ENCODE peak calls at places on chromosomes 12 and 14, in four cellular contexts. One of them, this sample, is unnamed.

GRCh38 chr14:54794148-54794547 is 108.5 kb downstream of the GCH1 start:
- DNase-seq in K562: no peak
- DNase-seq in GM12878: no peak
- DNase-seq in H1: no peak
- DNase-seq in this sample: no peak

GRCh38 chr12:53066594-53066978 is 12.6 kb downstream of the SPRYD3 start:
- DNase-seq in K562: no peak
- DNase-seq in H1: no peak
- DNase-seq in GM12878: no peak
- DNase-seq in this sample: no peak

GRCh38 chr14:59305231-59305630 is 116.8 kb downstream of the DAAM1 start:
- DNase-seq in GM12878: no peak
- DNase-seq in K562: no peak
- DNase-seq in H1: no peak
- DNase-seq in this sample: no peak

GRCh38 chr12:132229926-132230325 is 85.7 kb downstream of the NOC4L start:
- DNase-seq in K562: no peak
- DNase-seq in GM12878: no peak
- DNase-seq in H1: no peak
- DNase-seq in this sample: no peak

GRCh38 chr12:89731614-89732013 is 23.0 kb upstream of the ATP2B1 start:
- DNase-seq in K562: no peak
- DNase-seq in H1: no peak
- DNase-seq in GM12878: no peak
- DNase-seq in this sample: no peak

GRCh38 chr12:67647251-67647546 is 1.3 kb upstream of the DYRK2 start:
- DNase-seq in K562: no peak
- DNase-seq in H1: no peak
- DNase-seq in GM12878: no peak
- DNase-seq in this sample: no peak

GRCh38 chr14:24789277-24789832 is 155.4 kb upstream of the GZMB start:
- DNase-seq in K562: no peak
- DNase-seq in GM12878: no peak
- DNase-seq in H1: no peak
- DNase-seq in this sample: no peak

GRCh38 chr12:122094735-122095561 is 16.4 kb downstream of the MLXIP start:
- DNase-seq in GM12878: no peak
- DNase-seq in H1: no peak
- DNase-seq in K562: no peak
- DNase-seq in this sample: no peak

GRCh38 chr14:37232907-37233481 is 35.3 kb downstream of the MIPOL1 start:
- DNase-seq in GM12878: no peak
- DNase-seq in K562: peak; percentile 30
- DNase-seq in H1: no peak
- DNase-seq in this sample: no peak

GRCh38 chr14:52124791-52125661 is 56.2 kb upstream of the NID2 start:
- DNase-seq in GM12878: no peak
- DNase-seq in H1: peak; percentile 19
- DNase-seq in K562: no peak
- DNase-seq in this sample: no peak

GRCh38 chr14:103110681-103111296 is 12.5 kb upstream of the TNFAIP2 start:
- DNase-seq in K562: no peak
- DNase-seq in H1: no peak
- DNase-seq in GM12878: no peak
- DNase-seq in this sample: no peak

GRCh38 chr12:6272300-6273208 is 37.9 kb upstream of the PLEKHG6 start:
- DNase-seq in H1: no peak
- DNase-seq in K562: no peak
- DNase-seq in GM12878: no peak
- DNase-seq in this sample: peak; percentile 91

GRCh38 chr12:1864456-1864855 is 44.1 kb downstream of the LRTM2 start:
- DNase-seq in GM12878: no peak
- DNase-seq in K562: no peak
- DNase-seq in H1: no peak
- DNase-seq in this sample: no peak

GRCh38 chr14:95189400-95190162 is 32.3 kb upstream of the DICER1 start:
- DNase-seq in K562: no peak
- DNase-seq in GM12878: no peak
- DNase-seq in H1: no peak
- DNase-seq in this sample: no peak

GRCh38 chr14:101470266-101470665 is 91.0 kb upstream of the DIO3 start:
- DNase-seq in K562: no peak
- DNase-seq in GM12878: no peak
- DNase-seq in H1: no peak
- DNase-seq in this sample: no peak

GRCh38 chr12:115944851-115945496 is 332.5 kb downstream of the MED13L start:
- DNase-seq in K562: no peak
- DNase-seq in H1: no peak
- DNase-seq in GM12878: no peak
- DNase-seq in this sample: peak; percentile 33

GRCh38 chr14:100823488-100823887 is 2.4 kb upstream of the MEG3 start:
- DNase-seq in GM12878: no peak
- DNase-seq in H1: no peak
- DNase-seq in K562: no peak
- DNase-seq in this sample: no peak

GRCh38 chr12:6828671-6829531 is 694 bp downstream of the P3H3 start:
- DNase-seq in GM12878: no peak
- DNase-seq in H1: no peak
- DNase-seq in K562: peak; percentile 51
- DNase-seq in this sample: no peak

GRCh38 chr14:100304825-100305445 is 1.3 kb downstream of the SLC25A29 start:
- DNase-seq in H1: no peak
- DNase-seq in K562: peak; percentile 60
- DNase-seq in GM12878: no peak
- DNase-seq in this sample: no peak

GRCh38 chr14:39467889-39468524 is 35.8 kb upstream of the FBXO33 start:
- DNase-seq in GM12878: no peak
- DNase-seq in K562: no peak
- DNase-seq in H1: peak; percentile 33
- DNase-seq in this sample: no peak

GRCh38 chr12:29168000-29168399 is 18.9 kb downstream of the FAR2 start:
- DNase-seq in GM12878: no peak
- DNase-seq in K562: no peak
- DNase-seq in H1: no peak
- DNase-seq in this sample: no peak

GRCh38 chr12:29164477-29165163 is 15.5 kb downstream of the FAR2 start:
- DNase-seq in H1: no peak
- DNase-seq in GM12878: peak; percentile 55
- DNase-seq in K562: peak; percentile 44
- DNase-seq in this sample: no peak

GRCh38 chr12:29163146-29163545 is 14.1 kb downstream of the FAR2 start:
- DNase-seq in H1: no peak
- DNase-seq in GM12878: no peak
- DNase-seq in K562: no peak
- DNase-seq in this sample: no peak

GRCh38 chr12:29171421-29172258 is 22.6 kb downstream of the FAR2 start:
- DNase-seq in K562: no peak
- DNase-seq in GM12878: no peak
- DNase-seq in H1: no peak
- DNase-seq in this sample: no peak

GRCh38 chr12:29167410-29167809 is 18.3 kb downstream of the FAR2 start:
- DNase-seq in GM12878: no peak
- DNase-seq in H1: no peak
- DNase-seq in K562: no peak
- DNase-seq in this sample: no peak
- TF ChIP-seq POLR2AphosphoS5 in GM12878: no peak
- TF ChIP-seq POLR2AphosphoS5 in H1: no peak
- TF ChIP-seq POLR2AphosphoS5 in K562: no peak
- TF ChIP-seq POLR2AphosphoS5 in this sample: no peak

GRCh38 chr12:46364300-46364696 is 8.3 kb downstream of the SLC38A2 start:
- DNase-seq in K562: no peak
- DNase-seq in GM12878: no peak
- DNase-seq in H1: no peak
- DNase-seq in this sample: no peak

GRCh38 chr12:46364777-46365580 is 7.6 kb downstream of the SLC38A2 start:
- DNase-seq in GM12878: no peak
- DNase-seq in H1: no peak
- DNase-seq in K562: no peak
- DNase-seq in this sample: no peak

GRCh38 chr12:46362895-46363581 is 9.5 kb downstream of the SLC38A2 start:
- DNase-seq in K562: no peak
- DNase-seq in H1: no peak
- DNase-seq in GM12878: no peak
- DNase-seq in this sample: no peak

GRCh38 chr12:46361667-46362034 is 10.9 kb downstream of the SLC38A2 start:
- DNase-seq in K562: no peak
- DNase-seq in GM12878: no peak
- DNase-seq in H1: no peak
- DNase-seq in this sample: no peak

DNA sequence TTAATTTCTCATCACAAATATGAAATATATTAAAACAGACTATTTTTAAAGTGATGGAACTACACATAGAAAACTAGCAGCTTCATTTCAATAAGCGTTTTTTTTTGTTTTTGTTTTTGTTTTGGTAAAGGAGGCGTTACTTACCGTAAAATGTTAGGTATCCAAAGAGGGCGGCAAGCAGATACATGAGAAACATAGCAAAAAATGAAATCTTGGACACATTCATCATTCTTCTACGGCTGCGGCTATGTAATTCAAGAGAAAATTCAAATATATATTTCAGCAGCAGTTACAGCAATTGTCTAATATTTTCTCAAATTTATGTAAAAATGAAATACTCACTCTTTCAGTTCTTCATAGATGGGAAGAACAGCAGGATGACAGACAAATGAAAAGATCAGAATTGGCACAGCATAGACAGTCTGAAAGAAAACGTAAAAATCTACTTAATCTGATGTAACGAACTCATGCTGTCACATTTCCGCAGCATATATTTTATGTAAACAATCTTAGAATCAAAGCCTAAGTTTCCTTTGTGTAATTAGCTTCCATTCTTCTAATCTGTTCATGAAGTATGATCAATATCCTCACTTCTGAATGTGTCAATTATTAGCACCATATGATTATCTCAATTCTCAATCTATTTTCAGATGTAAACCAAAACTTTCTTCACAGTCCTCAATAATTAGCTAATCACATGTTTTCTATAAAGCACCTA is 8.8 kb downstream of the SLC38A2 start:
- DNase-seq in K562: no peak
- DNase-seq in H1: no peak
- DNase-seq in GM12878: no peak
- DNase-seq in this sample: no peak
- TF ChIP-seq POLR2A in K562: peak; percentile 37
- TF ChIP-seq POLR2A in H1: no peak
- TF ChIP-seq POLR2A in GM12878: no peak
- TF ChIP-seq POLR2A in this sample: no peak

DNA sequence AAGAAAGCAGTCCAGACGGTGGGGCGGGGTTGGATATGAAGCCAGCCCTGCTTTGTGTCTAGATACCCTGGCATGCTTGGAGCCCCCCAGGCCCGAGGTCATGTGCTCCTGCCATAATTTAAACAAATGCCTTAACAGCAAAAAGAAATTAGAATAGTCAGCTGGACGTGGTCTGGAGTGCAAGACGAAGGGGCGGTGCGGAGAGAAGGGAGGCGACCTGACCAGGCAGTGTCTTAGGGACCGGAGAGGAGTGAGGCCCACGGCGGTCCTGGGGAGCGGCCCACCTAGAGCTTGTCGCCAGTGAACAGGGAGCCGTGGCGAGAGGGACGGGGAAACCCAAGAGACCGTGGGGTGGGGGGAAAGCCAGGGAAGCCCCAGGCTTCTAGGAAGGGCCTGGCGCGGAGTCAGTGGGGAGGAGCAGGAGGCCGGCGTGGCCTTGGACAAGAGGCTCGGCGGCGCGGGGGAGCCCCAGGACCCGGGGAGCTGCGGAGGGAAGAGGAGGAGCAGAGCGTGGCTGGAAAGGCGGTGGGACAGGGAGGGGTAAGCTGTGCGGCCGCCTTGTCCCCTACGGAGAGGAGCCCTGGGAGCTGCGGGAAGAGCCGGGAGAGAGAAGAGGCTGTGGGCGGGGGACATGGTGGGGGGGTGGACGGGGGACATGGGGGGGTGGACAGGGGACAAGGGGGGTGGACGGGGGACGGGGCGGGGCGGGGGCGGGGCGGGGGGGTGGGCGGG is 118.5 kb upstream of the C14orf180 start:
- DNase-seq in K562: no peak
- DNase-seq in H1: no peak
- DNase-seq in GM12878: no peak
- DNase-seq in this sample: peak; percentile 40
- H3K27me3 ChIP-seq in K562: peaks cover 11% of the 10 kb centered on the region
- H3K27me3 ChIP-seq in H1: peaks cover 28% of the 10 kb centered on the region
- H3K27me3 ChIP-seq in GM12878: no peaks in the 10 kb centered on the region
- H3K27me3 ChIP-seq in this sample: peaks cover 31% of the 10 kb centered on the region

DNA sequence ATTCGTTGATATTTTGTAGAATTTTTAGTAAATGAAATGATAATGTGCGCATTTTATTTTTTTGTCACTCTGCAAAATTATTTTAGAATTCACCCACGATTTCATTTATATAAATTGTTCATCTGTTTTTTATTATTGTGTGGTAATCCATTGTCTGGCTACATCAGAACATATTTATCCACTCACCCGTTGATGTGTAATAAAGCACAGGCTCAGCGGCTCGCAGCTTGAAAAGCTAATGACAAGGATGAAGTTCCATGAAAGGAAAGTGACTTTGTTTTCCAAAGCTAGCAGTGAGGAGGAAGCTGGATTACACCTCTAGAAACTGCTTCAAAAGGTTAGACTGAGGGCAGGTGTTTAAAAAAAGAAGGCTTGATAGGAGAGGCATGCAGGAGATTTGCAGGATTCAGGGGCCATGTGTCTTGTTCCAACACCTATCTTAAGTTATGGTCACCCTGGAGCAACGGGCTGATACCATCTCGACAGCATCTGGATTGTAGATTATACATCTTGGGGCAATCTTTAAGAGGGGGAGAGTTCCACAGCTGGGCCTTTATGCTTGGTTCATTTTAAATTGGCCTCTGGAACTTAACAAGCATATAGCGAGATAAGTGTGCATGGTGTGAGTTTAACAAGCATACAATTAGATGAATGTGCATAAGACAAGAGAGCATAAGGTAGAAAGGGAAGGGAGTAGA is 194.1 kb downstream of the TMTC3 start:
- DNase-seq in H1: no peak
- DNase-seq in K562: no peak
- DNase-seq in GM12878: no peak
- DNase-seq in this sample: no peak
- TF ChIP-seq POLR2AphosphoS5 in H1: no peak
- TF ChIP-seq POLR2AphosphoS5 in K562: no peak
- TF ChIP-seq POLR2AphosphoS5 in GM12878: no peak
- TF ChIP-seq POLR2AphosphoS5 in this sample: no peak

GRCh38 chr14:26866741-26867140 is 268.9 kb upstream of the NOVA1 start:
- DNase-seq in GM12878: no peak
- DNase-seq in H1: no peak
- DNase-seq in K562: no peak
- DNase-seq in this sample: no peak
- TF ChIP-seq POLR2A in GM12878: no peak
- TF ChIP-seq POLR2A in H1: no peak
- TF ChIP-seq POLR2A in K562: no peak
- TF ChIP-seq POLR2A in this sample: no peak

GRCh38 chr12:119025786-119026185 is 44.4 kb downstream of the SRRM4 start:
- DNase-seq in GM12878: no peak
- DNase-seq in K562: no peak
- DNase-seq in H1: no peak
- DNase-seq in this sample: no peak
- H3K27me3 ChIP-seq in GM12878: no peaks in the 10 kb centered on the region
- H3K27me3 ChIP-seq in K562: no peaks in the 10 kb centered on the region
- H3K27me3 ChIP-seq in H1: no peaks in the 10 kb centered on the region
- H3K27me3 ChIP-seq in this sample: no peaks in the 10 kb centered on the region

GRCh38 chr12:91555981-91556380 is 373.4 kb upstream of the DCN start:
- DNase-seq in H1: no peak
- DNase-seq in GM12878: no peak
- DNase-seq in K562: no peak
- DNase-seq in this sample: no peak
- TF ChIP-seq POLR2AphosphoS5 in H1: no peak
- TF ChIP-seq POLR2AphosphoS5 in GM12878: no peak
- TF ChIP-seq POLR2AphosphoS5 in K562: no peak
- TF ChIP-seq POLR2AphosphoS5 in this sample: no peak